ENCODE peak calls at places on chromosomes 5 and 9, in five cellular contexts. A is heart right ventricle, G is AG09309, D is fibroblast of pulmonary artery, B is bronchial epithelial cell. L is an unnamed sample.

GRCh38 chr5:169169786-169170185 is 131.2 kb downstream of the SLIT3 start:
- DNase-seq in G (no peak), A (no peak), D (no peak), B (no peak), L (no peak)

GRCh38 chr5:96151891-96152290 is 190.2 kb upstream of the ELL2 start:
- DNase-seq in D (no peak), G (no peak), A (no peak), B (peak; percentile 54), L (no peak)

GRCh38 chr9:133914483-133915342 is 77.4 kb downstream of the VAV2 start:
- DNase-seq in D (no peak), B (no peak), A (no peak), G (no peak), L (no peak)

GRCh38 chr9:127903557-127904475 is 4.4 kb upstream of the ST6GALNAC6 start:
- DNase-seq in G (no peak), B (no peak), D (no peak), A (peak; percentile 83), L (peak; percentile 82)

GRCh38 chr5:177592905-177593304 is 902 bp downstream of the TMED9 start:
- DNase-seq in G (no peak), B (no peak), D (no peak), A (no peak), L (no peak)

GRCh38 chr9:13750061-13750460 is 470.6 kb upstream of the MPDZ start:
- DNase-seq in D (peak; percentile 97), A (no peak), G (no peak), B (peak; percentile 97), L (no peak)

GRCh38 chr5:61002616-61003015 is 57.6 kb downstream of the NDUFAF2 start:
- DNase-seq in G (no peak), B (no peak), D (no peak), A (no peak), L (no peak)

GRCh38 chr9:97478301-97478981 is 23.0 kb upstream of the TMOD1 start:
- DNase-seq in G (no peak), A (no peak), D (no peak), B (no peak), L (no peak)

GRCh38 chr5:158644301-158644700 is 455.4 kb downstream of the EBF1 start:
- DNase-seq in D (no peak), B (no peak), A (no peak), G (no peak), L (no peak)

GRCh38 chr9:23123048-23123632 is 676.5 kb downstream of the DMRTA1 start:
- DNase-seq in B (peak; percentile 49), G (no peak), D (peak; percentile 3), A (no peak), L (no peak)

DNA sequence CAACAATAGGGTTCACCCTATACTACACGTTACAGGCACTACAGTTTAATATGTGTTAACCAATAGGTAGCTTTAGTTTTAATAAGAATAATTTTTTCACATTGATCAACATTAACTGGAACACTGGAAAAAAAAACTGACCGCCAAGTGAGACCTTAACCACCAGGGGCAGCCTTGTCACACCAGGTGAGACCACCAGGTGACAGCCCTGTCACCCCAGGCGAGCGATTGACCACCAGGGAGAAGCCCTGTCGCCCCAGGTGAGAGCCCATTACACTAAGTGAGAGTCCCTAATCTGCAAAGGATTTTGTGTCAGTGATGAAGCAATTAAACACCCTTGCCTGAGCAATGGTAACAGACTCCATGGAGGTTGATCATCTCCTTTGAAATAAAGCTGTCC is 75.4 kb upstream of the SYK start:
- DNase-seq in A (no peak), D (no peak), G (no peak), B (no peak), L (no peak)
- TF ChIP-seq CTCF in A (no peak), D (no peak), G (no peak), B (no peak), L (peak; percentile 30)

GRCh38 chr5:93790401-93790800 is 49.0 kb upstream of the POU5F2 start:
- DNase-seq in B (peak; percentile 88), A (no peak), G (peak; percentile 24), D (peak; percentile 60), L (no peak)
- TF ChIP-seq CTCF in B (no peak), A (no peak), G (no peak), D (no peak), L (no peak)

GRCh38 chr9:35272989-35273388 is 111.2 kb downstream of the UNC13B start:
- DNase-seq in B (peak; percentile 84), D (peak; percentile 56), G (no peak), A (no peak), L (no peak)

GRCh38 chr9:35269919-35270318 is 108.1 kb downstream of the UNC13B start:
- DNase-seq in G (no peak), D (peak; percentile 30), B (no peak), A (no peak), L (no peak)

GRCh38 chr9:35274988-35275387 is 113.2 kb downstream of the UNC13B start:
- DNase-seq in B (no peak), G (no peak), A (no peak), D (no peak), L (no peak)

GRCh38 chr9:35273591-35273990 is 111.8 kb downstream of the UNC13B start:
- DNase-seq in A (no peak), B (no peak), G (no peak), D (no peak), L (no peak)

GRCh38 chr9:35271637-35272036 is 109.8 kb downstream of the UNC13B start:
- DNase-seq in D (no peak), A (no peak), G (no peak), B (no peak), L (no peak)
- TF ChIP-seq CTCF in D (no peak), A (no peak), G (no peak), B (no peak), L (no peak)

GRCh38 chr5:35186749-35187148 is 43.5 kb downstream of the PRLR start:
- DNase-seq in G (no peak), B (no peak), D (no peak), A (no peak), L (no peak)

GRCh38 chr5:35185518-35185917 is 44.8 kb downstream of the PRLR start:
- DNase-seq in B (no peak), A (no peak), G (no peak), D (no peak), L (no peak)

GRCh38 chr5:35180046-35180445 is 50.2 kb downstream of the PRLR start:
- DNase-seq in B (no peak), D (no peak), A (no peak), G (no peak), L (no peak)

GRCh38 chr5:35182541-35183242 is 47.6 kb downstream of the PRLR start:
- DNase-seq in A (no peak), G (no peak), B (no peak), D (no peak), L (no peak)

GRCh38 chr5:35183243-35183955 is 46.9 kb downstream of the PRLR start:
- DNase-seq in A (no peak), D (peak; percentile 70), B (peak; percentile 4), G (no peak), L (no peak)
- TF ChIP-seq CTCF in A (peak; percentile 60), D (peak; percentile 83), B (no peak), G (peak; percentile 81), L (peak; percentile 64)

GRCh38 chr9:35193762-35194161 is 32.0 kb downstream of the UNC13B start:
- DNase-seq in A (no peak), D (peak; percentile 11), G (no peak), B (no peak), L (no peak)
- TF ChIP-seq CTCF in A (peak; percentile 11), D (peak; percentile 13), G (peak; percentile 33), B (no peak), L (peak; percentile 56)

GRCh38 chr5:38997579-38997978 is 76.6 kb downstream of the RICTOR start:
- DNase-seq in B (no peak), G (no peak), A (no peak), D (no peak), L (no peak)

GRCh38 chr5:38996123-38996522 is 78.1 kb downstream of the RICTOR start:
- DNase-seq in B (no peak), A (no peak), G (no peak), D (no peak), L (no peak)

GRCh38 chr5:38999037-38999436 is 75.2 kb downstream of the RICTOR start:
- DNase-seq in G (no peak), D (no peak), A (no peak), B (no peak), L (no peak)

GRCh38 chr5:38994329-38994927 is 79.8 kb downstream of the RICTOR start:
- DNase-seq in G (peak; percentile 57), B (peak; percentile 68), A (no peak), D (peak; percentile 82), L (no peak)
- TF ChIP-seq CTCF in G (peak; percentile 66), B (peak; percentile 66), A (peak; percentile 71), D (peak; percentile 56), L (peak; percentile 81)

DNA sequence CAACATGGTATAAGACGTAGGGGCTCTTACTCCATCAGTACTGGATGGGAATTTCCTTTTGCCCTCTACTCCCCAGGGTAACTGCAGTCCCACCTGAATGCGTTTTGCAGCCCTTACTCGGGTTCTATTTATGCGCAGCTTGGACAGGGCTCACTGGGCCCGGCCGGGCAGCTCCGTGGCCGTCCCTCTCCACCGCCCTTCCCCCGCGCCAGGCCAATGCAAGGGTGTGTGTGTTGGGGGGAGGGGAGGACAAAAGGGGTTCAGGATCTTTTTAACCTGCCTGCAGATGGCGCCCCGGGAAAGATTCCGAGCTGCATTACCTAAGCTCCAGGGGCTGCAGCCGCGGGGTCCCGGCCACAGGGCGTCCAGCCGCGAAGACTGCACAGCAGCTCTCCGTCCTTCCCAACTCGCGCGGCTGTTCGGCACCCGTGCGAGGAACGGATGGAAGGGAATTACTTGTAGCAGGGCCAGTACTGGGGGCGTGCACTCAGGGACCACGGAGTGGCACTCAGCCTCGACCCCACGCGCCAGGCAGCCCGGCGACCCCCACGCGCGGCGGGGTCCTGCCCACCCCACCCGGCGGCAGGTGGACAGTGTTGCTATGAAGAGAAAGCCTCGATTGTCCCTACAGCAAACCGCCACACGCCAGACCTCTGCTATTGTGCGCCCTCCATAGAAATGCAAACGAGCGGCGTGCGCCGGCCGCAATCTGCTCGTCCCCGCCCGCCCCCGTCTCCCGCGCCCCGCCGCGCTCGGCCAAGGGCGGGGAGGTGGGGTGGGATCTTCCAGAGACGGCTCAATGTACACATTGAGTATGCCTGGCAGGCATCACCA is 966 bp upstream of the GADD45G start:
- DNase-seq in G (no peak), B (peak; percentile 20), D (peak; percentile 33), A (peak; percentile 79), L (peak; percentile 77)
- TF ChIP-seq CTCF in G (peak; percentile 23), B (peak; percentile 55), D (peak; percentile 18), A (peak; percentile 60), L (peak; percentile 35)

DNA sequence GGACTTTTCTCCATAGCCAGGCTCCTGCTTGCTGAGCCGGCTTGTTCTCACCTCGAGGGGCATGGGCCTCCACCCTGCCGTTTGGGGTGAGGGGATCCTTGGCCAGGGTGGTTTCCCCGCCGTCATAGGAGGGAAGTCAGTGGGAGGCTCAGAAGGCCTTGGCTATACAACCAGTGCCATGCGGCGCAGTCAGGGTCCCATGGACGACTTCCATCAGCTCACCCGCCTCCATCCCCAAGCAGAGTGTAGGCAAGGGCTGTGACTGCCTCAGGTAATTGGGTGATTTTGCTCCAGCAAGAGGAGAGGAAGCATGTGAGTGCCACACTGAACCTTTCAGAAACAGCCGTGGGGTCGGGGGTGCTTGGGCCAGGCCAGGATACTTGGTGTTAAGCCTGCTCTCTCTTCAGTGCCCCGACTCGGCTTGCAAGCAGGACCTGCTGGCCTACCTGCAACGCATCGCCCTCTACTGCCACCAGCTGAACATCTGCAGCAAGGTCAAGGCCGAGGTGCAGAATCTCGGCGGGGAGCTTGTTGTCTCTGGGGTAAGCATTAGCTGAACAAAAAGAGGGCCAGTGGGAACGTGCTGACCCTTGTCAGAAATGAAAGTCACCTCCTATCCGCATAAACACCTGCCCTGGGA is 57.2 kb upstream of the LRRTM2 start:
- DNase-seq in A (no peak), B (no peak), G (no peak), D (no peak), L (peak; percentile 73)
- TF ChIP-seq CTCF in A (no peak), B (peak; percentile 19), G (peak; percentile 3), D (peak; percentile 4), L (no peak)

GRCh38 chr9:72586388-72587160 is 65.2 kb downstream of the TMC1 start:
- DNase-seq in D (peak; percentile 97), G (peak; percentile 91), A (no peak), B (peak; percentile 94), L (no peak)
- TF ChIP-seq CTCF in D (peak; percentile 52), G (peak; percentile 32), A (no peak), B (peak; percentile 35), L (no peak)